ENCODE peak calls at places on chromosomes 13 and 19, in nine cellular contexts. X, J, K, S, E, N, I, W and P are unnamed samples.

GRCh38 chr13:47632311-47632710 is 368.8 kb downstream of the SUCLA2 start:
- DNase-seq in E (no peak), J (no peak), W (no peak), S (no peak), I (no peak), X (no peak), N (no peak), K (no peak), P (no peak)

GRCh38 chr19:5595129-5595528 is 27.4 kb upstream of the TINCR start:
- DNase-seq in W (no peak), I (no peak), S (no peak), J (no peak), K (no peak), E (no peak), N (no peak), X (no peak), P (no peak)

GRCh38 chr19:37953576-37954303 is 46.7 kb downstream of the SIPA1L3 start:
- DNase-seq in W (no peak), X (no peak), I (no peak), E (no peak), N (no peak), J (no peak), S (peak; percentile 65), K (no peak), P (no peak)

GRCh38 chr19:3832001-3832400 is 36.8 kb downstream of the ZFR2 start:
- DNase-seq in E (no peak), N (no peak), X (no peak), K (no peak), I (no peak), S (no peak), J (no peak), W (no peak), P (no peak)

GRCh38 chr13:62321895-62322294 is 906.2 kb upstream of the PCDH20 start:
- DNase-seq in K (no peak), W (no peak), I (no peak), E (no peak), X (no peak), N (no peak), J (no peak), S (no peak), P (no peak)

GRCh38 chr19:3046621-3047306 is 15.5 kb downstream of the TLE5 start:
- DNase-seq in S (no peak), K (no peak), J (no peak), X (no peak), I (no peak), N (no peak), W (no peak), E (peak; percentile 62), P (no peak)

GRCh38 chr19:7228935-7229541 is 65.2 kb downstream of the INSR start:
- DNase-seq in N (no peak), W (no peak), J (no peak), X (no peak), S (no peak), I (no peak), E (no peak), K (no peak), P (no peak)

GRCh38 chr13:113836917-113837553 is 26.8 kb downstream of the GAS6 start:
- DNase-seq in N (no peak), S (peak; percentile 61), E (no peak), W (peak; percentile 79), J (no peak), I (no peak), X (peak; percentile 46), K (no peak), P (no peak)

GRCh38 chr13:24050292-24050711 is 110.2 kb upstream of the SPATA13 start:
- DNase-seq in E (no peak), I (no peak), K (peak; percentile 50), J (no peak), X (no peak), W (no peak), S (peak; percentile 54), N (no peak), P (no peak)

GRCh38 chr13:40639226-40639681 is 27.2 kb downstream of the FOXO1 start:
- DNase-seq in J (no peak), N (peak; percentile 22), K (no peak), X (no peak), S (no peak), E (no peak), I (no peak), W (no peak), P (peak; percentile 70)

GRCh38 chr19:42253245-42254082 is 1.5 kb downstream of the ERF start:
- DNase-seq in N (peak; percentile 72), X (peak; percentile 81), W (no peak), S (peak; percentile 75), I (peak; percentile 90), K (peak; percentile 44), E (peak; percentile 81), J (peak; percentile 50), P (no peak)

GRCh38 chr19:10004617-10005016 is 5.7 kb downstream of the COL5A3 start:
- DNase-seq in S (no peak), K (no peak), E (no peak), N (no peak), W (no peak), I (no peak), X (no peak), J (no peak), P (no peak)

GRCh38 chr13:40665061-40665753 is 1.2 kb downstream of the FOXO1 start:
- DNase-seq in X (peak; percentile 64), W (no peak), E (peak; percentile 58), J (no peak), K (no peak), I (peak; percentile 82), N (peak; percentile 58), S (peak; percentile 29), P (no peak)